ENCODE peak calls at places on chromosomes 11 and 22, in eight cellular contexts. One of them, this sample, is unnamed.

GRCh38 chr11:86891020-86891419 is 64.2 kb downstream of the FZD4 start:
- DNase-seq in AG04449: no peak
- DNase-seq in sigmoid colon: no peak
- DNase-seq in astrocyte of the spinal cord: no peak
- DNase-seq in astrocyte: no peak
- DNase-seq in lower leg skin: no peak
- DNase-seq in brain microvascular endothelial cell: no peak
- DNase-seq in adipocyte: no peak
- DNase-seq in this sample: no peak

GRCh38 chr11:126233391-126233790 is 21.8 kb downstream of the FAM118B start:
- DNase-seq in astrocyte of the spinal cord: no peak
- DNase-seq in lower leg skin: no peak
- DNase-seq in astrocyte: no peak
- DNase-seq in adipocyte: peak; percentile 25
- DNase-seq in brain microvascular endothelial cell: peak; percentile 65
- DNase-seq in AG04449: no peak
- DNase-seq in sigmoid colon: no peak
- DNase-seq in this sample: no peak

GRCh38 chr11:133787379-133788103 is 57.8 kb downstream of the SPATA19 start:
- DNase-seq in astrocyte of the spinal cord: no peak
- DNase-seq in AG04449: no peak
- DNase-seq in brain microvascular endothelial cell: no peak
- DNase-seq in sigmoid colon: no peak
- DNase-seq in lower leg skin: no peak
- DNase-seq in adipocyte: no peak
- DNase-seq in astrocyte: no peak
- DNase-seq in this sample: no peak

GRCh38 chr11:122421684-122422083 is 233.8 kb upstream of the UBASH3B start:
- DNase-seq in sigmoid colon: no peak
- DNase-seq in astrocyte: no peak
- DNase-seq in brain microvascular endothelial cell: no peak
- DNase-seq in AG04449: no peak
- DNase-seq in astrocyte of the spinal cord: no peak
- DNase-seq in adipocyte: no peak
- DNase-seq in lower leg skin: no peak
- DNase-seq in this sample: no peak

GRCh38 chr11:24828938-24829337 is 332.1 kb downstream of the LUZP2 start:
- DNase-seq in AG04449: no peak
- DNase-seq in brain microvascular endothelial cell: no peak
- DNase-seq in sigmoid colon: no peak
- DNase-seq in adipocyte: no peak
- DNase-seq in lower leg skin: no peak
- DNase-seq in astrocyte: no peak
- DNase-seq in astrocyte of the spinal cord: no peak
- DNase-seq in this sample: no peak

GRCh38 chr22:46009730-46010129 is 32.8 kb upstream of the WNT7B start:
- DNase-seq in astrocyte: no peak
- DNase-seq in brain microvascular endothelial cell: no peak
- DNase-seq in lower leg skin: no peak
- DNase-seq in adipocyte: no peak
- DNase-seq in sigmoid colon: peak; percentile 61
- DNase-seq in AG04449: no peak
- DNase-seq in astrocyte of the spinal cord: no peak
- DNase-seq in this sample: no peak

GRCh38 chr11:79262221-79262620 is 178.6 kb downstream of the TENM4 start:
- DNase-seq in brain microvascular endothelial cell: no peak
- DNase-seq in astrocyte of the spinal cord: no peak
- DNase-seq in sigmoid colon: no peak
- DNase-seq in adipocyte: peak; percentile 17
- DNase-seq in astrocyte: no peak
- DNase-seq in lower leg skin: no peak
- DNase-seq in AG04449: no peak
- DNase-seq in this sample: peak; percentile 26

GRCh38 chr11:61860054-61860903 is 31.1 kb downstream of the FADS3 start:
- DNase-seq in sigmoid colon: peak; percentile 81
- DNase-seq in lower leg skin: peak; percentile 34
- DNase-seq in adipocyte: no peak
- DNase-seq in astrocyte of the spinal cord: no peak
- DNase-seq in astrocyte: peak; percentile 21
- DNase-seq in AG04449: no peak
- DNase-seq in brain microvascular endothelial cell: no peak
- DNase-seq in this sample: peak; percentile 13

GRCh38 chr11:926341-926916 is 759 bp downstream of the AP2A2 start:
- DNase-seq in astrocyte: peak; percentile 59
- DNase-seq in AG04449: peak; percentile 21
- DNase-seq in brain microvascular endothelial cell: peak; percentile 37
- DNase-seq in astrocyte of the spinal cord: peak; percentile 49
- DNase-seq in sigmoid colon: no peak
- DNase-seq in lower leg skin: peak; percentile 49
- DNase-seq in adipocyte: peak; percentile 90
- DNase-seq in this sample: no peak

GRCh38 chr11:115606223-115607220 is 102.3 kb upstream of the CADM1 start:
- DNase-seq in AG04449: no peak
- DNase-seq in astrocyte of the spinal cord: peak; percentile 43
- DNase-seq in lower leg skin: no peak
- DNase-seq in adipocyte: peak; percentile 75
- DNase-seq in brain microvascular endothelial cell: peak; percentile 9
- DNase-seq in astrocyte: peak; percentile 81
- DNase-seq in sigmoid colon: no peak
- DNase-seq in this sample: no peak

GRCh38 chr11:15912825-15913224 is 443.5 kb downstream of the SOX6 start:
- DNase-seq in AG04449: no peak
- DNase-seq in sigmoid colon: no peak
- DNase-seq in adipocyte: no peak
- DNase-seq in brain microvascular endothelial cell: no peak
- DNase-seq in astrocyte: no peak
- DNase-seq in lower leg skin: no peak
- DNase-seq in astrocyte of the spinal cord: no peak
- DNase-seq in this sample: no peak

GRCh38 chr11:45543808-45544422 is 121.5 kb downstream of the CHST1 start:
- DNase-seq in adipocyte: peak; percentile 15
- DNase-seq in astrocyte of the spinal cord: no peak
- DNase-seq in brain microvascular endothelial cell: no peak
- DNase-seq in astrocyte: no peak
- DNase-seq in lower leg skin: no peak
- DNase-seq in sigmoid colon: no peak
- DNase-seq in AG04449: no peak
- DNase-seq in this sample: no peak

DNA sequence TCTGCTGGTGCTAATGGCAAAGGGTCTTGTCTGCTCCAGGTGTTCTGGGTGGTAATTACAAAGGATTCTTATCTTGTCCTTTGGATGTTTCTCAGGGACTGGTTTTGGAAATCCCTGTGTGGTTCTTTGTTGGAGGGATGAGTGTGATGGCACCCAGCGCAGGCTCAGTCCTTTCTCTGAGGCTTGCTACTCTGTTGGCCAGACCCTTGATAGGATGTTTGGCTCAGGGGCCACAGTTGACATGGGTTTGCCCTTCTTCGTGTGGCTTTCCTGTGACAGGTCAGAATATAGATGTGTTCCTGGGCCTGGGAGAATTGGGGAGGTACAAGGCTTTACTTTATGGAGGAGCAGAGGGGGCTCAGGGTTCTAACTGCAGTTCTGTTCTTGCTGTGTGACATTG is 4.0 kb downstream of the ARHGEF17 start:
- DNase-seq in sigmoid colon: peak; percentile 62
- DNase-seq in brain microvascular endothelial cell: no peak
- DNase-seq in astrocyte: no peak
- DNase-seq in AG04449: no peak
- DNase-seq in astrocyte of the spinal cord: no peak
- DNase-seq in lower leg skin: no peak
- DNase-seq in adipocyte: no peak
- DNase-seq in this sample: no peak
- H3K4me3 ChIP-seq in sigmoid colon: peak overlapping the region; percentile 71
- H3K4me3 ChIP-seq in brain microvascular endothelial cell: peak overlapping the region; percentile 41
- H3K4me3 ChIP-seq in astrocyte: peak overlapping the region; percentile 49
- H3K4me3 ChIP-seq in AG04449: peak overlapping the region; percentile 81
- H3K4me3 ChIP-seq in astrocyte of the spinal cord: peak overlapping the region; percentile 40
- H3K4me3 ChIP-seq in lower leg skin: no peak overlapping the region
- H3K4me3 ChIP-seq in adipocyte: peak overlapping the region; percentile 94
- H3K4me3 ChIP-seq in this sample: peak overlapping the region; percentile 39

GRCh38 chr11:128906185-128907065 is 15.3 kb downstream of the KCNJ5 start:
- DNase-seq in adipocyte: no peak
- DNase-seq in AG04449: no peak
- DNase-seq in sigmoid colon: no peak
- DNase-seq in astrocyte: no peak
- DNase-seq in astrocyte of the spinal cord: no peak
- DNase-seq in brain microvascular endothelial cell: no peak
- DNase-seq in lower leg skin: no peak
- DNase-seq in this sample: no peak

GRCh38 chr11:128910583-128910982 is 19.4 kb downstream of the KCNJ5 start:
- DNase-seq in sigmoid colon: no peak
- DNase-seq in AG04449: no peak
- DNase-seq in brain microvascular endothelial cell: no peak
- DNase-seq in adipocyte: no peak
- DNase-seq in astrocyte: peak; percentile 31
- DNase-seq in lower leg skin: no peak
- DNase-seq in astrocyte of the spinal cord: no peak
- DNase-seq in this sample: no peak

GRCh38 chr11:128909438-128910125 is 18.4 kb downstream of the KCNJ5 start:
- DNase-seq in AG04449: no peak
- DNase-seq in astrocyte of the spinal cord: no peak
- DNase-seq in brain microvascular endothelial cell: no peak
- DNase-seq in astrocyte: no peak
- DNase-seq in adipocyte: no peak
- DNase-seq in sigmoid colon: no peak
- DNase-seq in lower leg skin: peak; percentile 53
- DNase-seq in this sample: no peak

GRCh38 chr11:128911239-128911638 is 20.1 kb downstream of the KCNJ5 start:
- DNase-seq in lower leg skin: no peak
- DNase-seq in astrocyte: no peak
- DNase-seq in astrocyte of the spinal cord: no peak
- DNase-seq in brain microvascular endothelial cell: no peak
- DNase-seq in AG04449: no peak
- DNase-seq in sigmoid colon: no peak
- DNase-seq in adipocyte: no peak
- DNase-seq in this sample: no peak

DNA sequence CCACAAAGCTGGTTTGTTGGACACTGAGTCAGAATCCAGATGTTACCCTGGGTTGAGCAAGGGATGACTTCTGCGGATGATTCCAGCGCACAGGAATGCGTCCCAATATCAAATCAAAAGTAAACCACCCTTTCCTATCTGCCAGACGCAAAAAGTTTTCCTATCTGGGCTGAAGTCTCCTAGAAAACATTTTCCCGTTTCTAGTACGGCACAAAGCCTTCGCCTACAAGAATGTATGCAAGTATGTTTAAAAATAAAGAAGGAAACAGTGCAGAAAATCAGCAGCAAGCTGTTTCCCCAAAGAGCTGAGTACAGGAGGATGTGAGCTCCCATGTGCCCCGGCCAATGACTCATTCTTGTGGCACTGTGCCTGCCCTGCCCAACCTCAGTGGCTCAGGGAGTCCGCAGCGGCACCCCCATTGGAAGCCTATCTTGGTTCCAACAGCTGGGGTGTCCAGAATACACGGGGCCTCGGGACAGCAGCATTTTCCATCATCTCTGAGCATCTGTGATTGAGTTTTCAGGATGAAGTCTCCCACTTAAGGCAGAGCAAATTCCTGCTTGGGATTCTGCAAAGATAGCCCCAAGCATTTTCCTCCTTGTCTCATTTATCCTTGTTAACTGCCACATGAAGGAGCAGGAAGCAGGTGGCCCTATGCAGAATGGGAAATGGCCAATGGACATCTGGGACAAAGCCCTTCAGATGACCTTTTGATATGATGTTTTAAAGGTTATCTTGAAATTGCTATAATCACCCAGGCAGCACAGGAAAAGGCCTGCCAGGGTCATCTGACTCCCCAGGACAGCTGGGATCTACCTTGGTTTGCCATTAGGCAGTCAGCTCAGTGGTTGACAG is 17.5 kb downstream of the KCNJ5 start:
- DNase-seq in astrocyte: peak; percentile 70
- DNase-seq in sigmoid colon: peak; percentile 79
- DNase-seq in AG04449: no peak
- DNase-seq in adipocyte: peak; percentile 81
- DNase-seq in brain microvascular endothelial cell: peak; percentile 42
- DNase-seq in lower leg skin: peak; percentile 79
- DNase-seq in astrocyte of the spinal cord: peak; percentile 48
- DNase-seq in this sample: no peak
- H3K4me3 ChIP-seq in astrocyte: peak overlapping the region; percentile 27
- H3K4me3 ChIP-seq in sigmoid colon: no peak overlapping the region
- H3K4me3 ChIP-seq in AG04449: no peak overlapping the region
- H3K4me3 ChIP-seq in adipocyte: peak overlapping the region; percentile 70
- H3K4me3 ChIP-seq in brain microvascular endothelial cell: no peak overlapping the region
- H3K4me3 ChIP-seq in lower leg skin: no peak overlapping the region
- H3K4me3 ChIP-seq in astrocyte of the spinal cord: no peak overlapping the region
- H3K4me3 ChIP-seq in this sample: no peak overlapping the region

DNA sequence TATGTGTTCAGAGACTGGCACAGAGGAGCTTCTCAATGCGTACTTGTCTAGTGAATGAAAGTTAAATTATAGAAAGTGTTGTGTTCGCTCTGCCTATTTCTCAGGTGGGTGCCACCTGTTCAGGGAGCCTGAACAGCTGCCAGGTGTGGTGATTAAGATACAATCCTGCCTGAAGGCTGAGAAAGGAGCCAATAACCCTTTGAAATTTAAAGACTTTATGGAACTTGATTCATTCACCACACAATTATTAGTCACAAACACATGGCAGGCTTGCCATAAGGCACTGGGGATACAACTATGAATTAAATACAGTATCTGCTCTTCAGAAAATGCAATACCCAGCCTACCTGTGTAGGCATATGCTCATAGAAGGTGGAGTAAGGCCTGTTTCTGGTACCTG is 92.9 kb upstream of the AMOTL1 start:
- DNase-seq in brain microvascular endothelial cell: no peak
- DNase-seq in astrocyte of the spinal cord: no peak
- DNase-seq in AG04449: no peak
- DNase-seq in sigmoid colon: no peak
- DNase-seq in adipocyte: no peak
- DNase-seq in astrocyte: no peak
- DNase-seq in lower leg skin: peak; percentile 12
- DNase-seq in this sample: no peak
- H3K4me3 ChIP-seq in brain microvascular endothelial cell: no peak overlapping the region
- H3K4me3 ChIP-seq in astrocyte of the spinal cord: no peak overlapping the region
- H3K4me3 ChIP-seq in AG04449: no peak overlapping the region
- H3K4me3 ChIP-seq in sigmoid colon: no peak overlapping the region
- H3K4me3 ChIP-seq in adipocyte: no peak overlapping the region
- H3K4me3 ChIP-seq in astrocyte: no peak overlapping the region
- H3K4me3 ChIP-seq in lower leg skin: no peak overlapping the region
- H3K4me3 ChIP-seq in this sample: no peak overlapping the region

DNA sequence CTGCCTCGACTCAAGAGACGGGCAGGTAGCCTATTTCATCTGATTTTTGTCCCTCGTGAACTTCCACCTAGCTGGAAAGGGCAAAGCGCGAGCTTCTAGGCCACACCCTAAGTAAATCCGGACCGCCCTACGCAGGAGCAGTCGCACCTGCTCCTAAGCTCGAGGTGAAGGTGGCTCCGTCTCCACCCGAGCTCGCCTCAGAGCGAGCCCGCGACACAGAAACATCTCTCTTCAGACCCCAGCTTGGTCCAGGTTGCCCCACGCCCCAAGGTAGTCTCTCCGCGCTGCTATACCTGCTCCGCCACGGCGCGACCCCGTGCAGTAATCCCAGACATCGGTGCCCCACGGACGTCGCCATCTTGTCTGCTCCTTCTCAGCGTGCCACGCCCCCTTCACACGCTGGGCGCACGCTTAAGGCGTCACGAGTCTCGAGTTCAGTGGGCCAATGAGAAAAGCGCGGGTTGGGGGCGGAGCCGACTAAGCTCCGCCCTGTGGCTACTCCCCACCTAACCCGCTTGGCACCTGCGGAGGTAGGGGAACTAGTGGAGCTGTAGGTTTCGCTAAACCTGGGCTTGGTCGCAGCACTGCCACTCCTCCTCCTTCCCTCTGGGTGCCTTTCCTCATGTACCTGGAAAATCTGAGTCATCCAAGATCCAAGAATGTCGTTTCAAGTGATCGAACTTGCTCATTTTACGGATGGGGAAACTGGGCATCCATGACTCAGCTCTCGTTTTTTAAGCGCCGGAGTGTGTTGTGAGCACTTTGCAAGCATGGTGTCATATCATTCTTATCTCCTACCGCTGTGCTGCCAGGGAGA is at the start of gene PISD:
- DNase-seq in brain microvascular endothelial cell: peak; percentile 93
- DNase-seq in sigmoid colon: peak; percentile 97
- DNase-seq in AG04449: no peak
- DNase-seq in adipocyte: peak; percentile 98
- DNase-seq in astrocyte: peak; percentile 84
- DNase-seq in lower leg skin: peak; percentile 96
- DNase-seq in astrocyte of the spinal cord: peak; percentile 96
- DNase-seq in this sample: peak; percentile 67
- H3K4me3 ChIP-seq in brain microvascular endothelial cell: peak within 1 kb of the TSS; percentile 90
- H3K4me3 ChIP-seq in sigmoid colon: peak within 1 kb of the TSS; percentile 77
- H3K4me3 ChIP-seq in AG04449: peak within 1 kb of the TSS; percentile 98
- H3K4me3 ChIP-seq in adipocyte: peak within 1 kb of the TSS; percentile 96
- H3K4me3 ChIP-seq in astrocyte: peak within 1 kb of the TSS; percentile 99
- H3K4me3 ChIP-seq in lower leg skin: peak within 1 kb of the TSS; percentile 65
- H3K4me3 ChIP-seq in astrocyte of the spinal cord: peak within 1 kb of the TSS; percentile 99
- H3K4me3 ChIP-seq in this sample: peak within 1 kb of the TSS; percentile 97

This sample was measured in skeletal muscle cell.